ENCODE peak calls at places on chromosomes 4 and X, in nine cellular contexts. One of them, this sample, is unnamed.

GRCh38 chr4:154399259-154399974 is 92.2 kb downstream of the DCHS2 start:
- DNase-seq in stimulated activated CD4-positive, alpha-beta T cell treated with anti-CD3 and anti-CD28 coated beads, Interleukin-4, amount 100 ng/mL, for 48 hours: no peak
- DNase-seq in HAP-1: peak; percentile 10
- DNase-seq in neuronal stem cell: no peak
- DNase-seq in ureter: no peak
- DNase-seq in midbrain: peak; percentile 59
- DNase-seq in BJ: no peak
- DNase-seq in substantia nigra: no peak
- DNase-seq in naive B cell: no peak
- DNase-seq in this sample: no peak

GRCh38 chr4:61332671-61333070 is 132.5 kb downstream of the ADGRL3 start:
- DNase-seq in neuronal stem cell: no peak
- DNase-seq in midbrain: no peak
- DNase-seq in ureter: no peak
- DNase-seq in stimulated activated CD4-positive, alpha-beta T cell treated with anti-CD3 and anti-CD28 coated beads, Interleukin-4, amount 100 ng/mL, for 48 hours: no peak
- DNase-seq in BJ: no peak
- DNase-seq in substantia nigra: no peak
- DNase-seq in naive B cell: no peak
- DNase-seq in HAP-1: no peak
- DNase-seq in this sample: no peak

GRCh38 chr4:20095805-20096541 is 155.7 kb upstream of the SLIT2 start:
- DNase-seq in midbrain: no peak
- DNase-seq in HAP-1: no peak
- DNase-seq in BJ: no peak
- DNase-seq in substantia nigra: no peak
- DNase-seq in neuronal stem cell: no peak
- DNase-seq in naive B cell: no peak
- DNase-seq in stimulated activated CD4-positive, alpha-beta T cell treated with anti-CD3 and anti-CD28 coated beads, Interleukin-4, amount 100 ng/mL, for 48 hours: no peak
- DNase-seq in ureter: no peak
- DNase-seq in this sample: no peak

GRCh38 chr4:89000844-89001360 is 56.1 kb downstream of the FAM13A start:
- DNase-seq in midbrain: no peak
- DNase-seq in substantia nigra: no peak
- DNase-seq in naive B cell: no peak
- DNase-seq in BJ: no peak
- DNase-seq in stimulated activated CD4-positive, alpha-beta T cell treated with anti-CD3 and anti-CD28 coated beads, Interleukin-4, amount 100 ng/mL, for 48 hours: no peak
- DNase-seq in ureter: no peak
- DNase-seq in HAP-1: peak; percentile 28
- DNase-seq in neuronal stem cell: no peak
- DNase-seq in this sample: peak; percentile 65

GRCh38 chr4:42600578-42600977 is 56.3 kb downstream of the ATP8A1 start:
- DNase-seq in BJ: no peak
- DNase-seq in neuronal stem cell: no peak
- DNase-seq in naive B cell: peak; percentile 19
- DNase-seq in substantia nigra: no peak
- DNase-seq in ureter: no peak
- DNase-seq in stimulated activated CD4-positive, alpha-beta T cell treated with anti-CD3 and anti-CD28 coated beads, Interleukin-4, amount 100 ng/mL, for 48 hours: no peak
- DNase-seq in midbrain: no peak
- DNase-seq in HAP-1: no peak
- DNase-seq in this sample: no peak

GRCh38 chrX:69362354-69362753 is 141.8 kb upstream of the NALF2 start:
- DNase-seq in BJ: no peak
- DNase-seq in stimulated activated CD4-positive, alpha-beta T cell treated with anti-CD3 and anti-CD28 coated beads, Interleukin-4, amount 100 ng/mL, for 48 hours: no peak
- DNase-seq in ureter: no peak
- DNase-seq in HAP-1: no peak
- DNase-seq in naive B cell: no peak
- DNase-seq in substantia nigra: no peak
- DNase-seq in neuronal stem cell: no peak
- DNase-seq in midbrain: no peak
- DNase-seq in this sample: no peak

GRCh38 chr4:67035986-67036385 is 509.3 kb downstream of the CENPC start:
- DNase-seq in midbrain: no peak
- DNase-seq in BJ: no peak
- DNase-seq in substantia nigra: no peak
- DNase-seq in ureter: no peak
- DNase-seq in stimulated activated CD4-positive, alpha-beta T cell treated with anti-CD3 and anti-CD28 coated beads, Interleukin-4, amount 100 ng/mL, for 48 hours: no peak
- DNase-seq in HAP-1: no peak
- DNase-seq in neuronal stem cell: no peak
- DNase-seq in naive B cell: no peak
- DNase-seq in this sample: no peak

GRCh38 chrX:102067966-102068723 is 57.3 kb upstream of the TCEAL2 start:
- DNase-seq in BJ: no peak
- DNase-seq in naive B cell: no peak
- DNase-seq in HAP-1: peak; percentile 48
- DNase-seq in neuronal stem cell: no peak
- DNase-seq in stimulated activated CD4-positive, alpha-beta T cell treated with anti-CD3 and anti-CD28 coated beads, Interleukin-4, amount 100 ng/mL, for 48 hours: no peak
- DNase-seq in substantia nigra: peak; percentile 0
- DNase-seq in ureter: no peak
- DNase-seq in midbrain: peak; percentile 30
- DNase-seq in this sample: no peak

GRCh38 chr4:76585270-76585669 is 150.2 kb downstream of the SHROOM3 start:
- DNase-seq in neuronal stem cell: peak; percentile 37
- DNase-seq in stimulated activated CD4-positive, alpha-beta T cell treated with anti-CD3 and anti-CD28 coated beads, Interleukin-4, amount 100 ng/mL, for 48 hours: no peak
- DNase-seq in ureter: no peak
- DNase-seq in HAP-1: peak; percentile 70
- DNase-seq in midbrain: no peak
- DNase-seq in substantia nigra: no peak
- DNase-seq in BJ: no peak
- DNase-seq in naive B cell: no peak
- DNase-seq in this sample: no peak

GRCh38 chr4:56843421-56843899 is 22.0 kb upstream of the SPINK2 start:
- DNase-seq in ureter: peak; percentile 44
- DNase-seq in HAP-1: no peak
- DNase-seq in substantia nigra: no peak
- DNase-seq in naive B cell: no peak
- DNase-seq in stimulated activated CD4-positive, alpha-beta T cell treated with anti-CD3 and anti-CD28 coated beads, Interleukin-4, amount 100 ng/mL, for 48 hours: no peak
- DNase-seq in neuronal stem cell: no peak
- DNase-seq in midbrain: no peak
- DNase-seq in BJ: no peak
- DNase-seq in this sample: no peak

GRCh38 chrX:104921606-104922205 is 298.8 kb downstream of the TEX13A start:
- DNase-seq in BJ: no peak
- DNase-seq in ureter: no peak
- DNase-seq in naive B cell: no peak
- DNase-seq in substantia nigra: no peak
- DNase-seq in HAP-1: no peak
- DNase-seq in midbrain: no peak
- DNase-seq in stimulated activated CD4-positive, alpha-beta T cell treated with anti-CD3 and anti-CD28 coated beads, Interleukin-4, amount 100 ng/mL, for 48 hours: no peak
- DNase-seq in neuronal stem cell: no peak
- DNase-seq in this sample: peak; percentile 11

GRCh38 chrX:9745417-9746115 is 20.1 kb downstream of the GPR143 start:
- DNase-seq in substantia nigra: no peak
- DNase-seq in stimulated activated CD4-positive, alpha-beta T cell treated with anti-CD3 and anti-CD28 coated beads, Interleukin-4, amount 100 ng/mL, for 48 hours: no peak
- DNase-seq in neuronal stem cell: no peak
- DNase-seq in HAP-1: no peak
- DNase-seq in BJ: no peak
- DNase-seq in midbrain: no peak
- DNase-seq in naive B cell: no peak
- DNase-seq in ureter: no peak
- DNase-seq in this sample: no peak

GRCh38 chr4:19675172-19675811 is 576.4 kb upstream of the SLIT2 start:
- DNase-seq in BJ: no peak
- DNase-seq in midbrain: peak; percentile 6
- DNase-seq in substantia nigra: no peak
- DNase-seq in HAP-1: no peak
- DNase-seq in ureter: no peak
- DNase-seq in neuronal stem cell: no peak
- DNase-seq in stimulated activated CD4-positive, alpha-beta T cell treated with anti-CD3 and anti-CD28 coated beads, Interleukin-4, amount 100 ng/mL, for 48 hours: no peak
- DNase-seq in naive B cell: peak; percentile 5
- DNase-seq in this sample: no peak

GRCh38 chrX:134801267-134801666 is 143.0 kb upstream of the PLAC1 start:
- DNase-seq in stimulated activated CD4-positive, alpha-beta T cell treated with anti-CD3 and anti-CD28 coated beads, Interleukin-4, amount 100 ng/mL, for 48 hours: no peak
- DNase-seq in neuronal stem cell: no peak
- DNase-seq in BJ: no peak
- DNase-seq in naive B cell: no peak
- DNase-seq in substantia nigra: no peak
- DNase-seq in ureter: no peak
- DNase-seq in HAP-1: peak; percentile 63
- DNase-seq in midbrain: no peak
- DNase-seq in this sample: no peak

GRCh38 chr4:3250956-3251690 is 2.2 kb downstream of the MSANTD1 start:
- DNase-seq in substantia nigra: no peak
- DNase-seq in naive B cell: no peak
- DNase-seq in HAP-1: no peak
- DNase-seq in ureter: no peak
- DNase-seq in stimulated activated CD4-positive, alpha-beta T cell treated with anti-CD3 and anti-CD28 coated beads, Interleukin-4, amount 100 ng/mL, for 48 hours: no peak
- DNase-seq in midbrain: no peak
- DNase-seq in neuronal stem cell: no peak
- DNase-seq in BJ: no peak
- DNase-seq in this sample: no peak

GRCh38 chr4:3412257-3413020 is 29.3 kb upstream of the HGFAC start:
- DNase-seq in stimulated activated CD4-positive, alpha-beta T cell treated with anti-CD3 and anti-CD28 coated beads, Interleukin-4, amount 100 ng/mL, for 48 hours: no peak
- DNase-seq in substantia nigra: no peak
- DNase-seq in ureter: no peak
- DNase-seq in HAP-1: peak; percentile 5
- DNase-seq in midbrain: no peak
- DNase-seq in naive B cell: no peak
- DNase-seq in BJ: no peak
- DNase-seq in neuronal stem cell: no peak
- DNase-seq in this sample: no peak

GRCh38 chr4:121873604-121874003 is 3.3 kb upstream of the BBS7 start:
- DNase-seq in naive B cell: no peak
- DNase-seq in midbrain: no peak
- DNase-seq in ureter: no peak
- DNase-seq in HAP-1: no peak
- DNase-seq in stimulated activated CD4-positive, alpha-beta T cell treated with anti-CD3 and anti-CD28 coated beads, Interleukin-4, amount 100 ng/mL, for 48 hours: no peak
- DNase-seq in BJ: no peak
- DNase-seq in neuronal stem cell: no peak
- DNase-seq in substantia nigra: no peak
- DNase-seq in this sample: no peak

GRCh38 chr4:20773144-20773997 is 73.1 kb downstream of the PACRGL start:
- DNase-seq in stimulated activated CD4-positive, alpha-beta T cell treated with anti-CD3 and anti-CD28 coated beads, Interleukin-4, amount 100 ng/mL, for 48 hours: peak; percentile 0
- DNase-seq in ureter: peak; percentile 59
- DNase-seq in BJ: peak; percentile 1
- DNase-seq in naive B cell: no peak
- DNase-seq in HAP-1: peak; percentile 70
- DNase-seq in neuronal stem cell: peak; percentile 67
- DNase-seq in midbrain: peak; percentile 80
- DNase-seq in substantia nigra: peak; percentile 8
- DNase-seq in this sample: peak; percentile 12

GRCh38 chr4:62191446-62191845 is 991.3 kb downstream of the ADGRL3 start:
- DNase-seq in midbrain: no peak
- DNase-seq in neuronal stem cell: no peak
- DNase-seq in HAP-1: no peak
- DNase-seq in BJ: no peak
- DNase-seq in naive B cell: no peak
- DNase-seq in ureter: no peak
- DNase-seq in substantia nigra: no peak
- DNase-seq in stimulated activated CD4-positive, alpha-beta T cell treated with anti-CD3 and anti-CD28 coated beads, Interleukin-4, amount 100 ng/mL, for 48 hours: no peak
- DNase-seq in this sample: no peak